ENCODE peak calls at places on chromosome 18, in eight cellular contexts. G, U, T, W, N, A, O and C are unnamed samples.
A peak's percentile ranks its signal among the peaks of the same experiment; 100 is the strongest.

GRCh38 chr18:32770181-32770650 is 2.6 kb downstream of the KLHL14 start:
- DNase-seq in G (no peak), U (no peak), T (peak; percentile 7), W (no peak), N (no peak), A (no peak), O (no peak), C (peak; percentile 46)

GRCh38 chr18:65527879-65528633 is 222.8 kb upstream of the CDH7 start:
- DNase-seq in G (no peak), U (no peak), T (no peak), W (no peak), N (no peak), A (no peak), O (no peak), C (no peak)

GRCh38 chr18:68925268-68925667 is 127.4 kb downstream of the CCDC102B start:
- DNase-seq in G (peak; percentile 12), U (no peak), T (peak; percentile 22), W (no peak), N (peak; percentile 35), A (peak; percentile 23), O (peak; percentile 6), C (peak; percentile 33)

GRCh38 chr18:45197526-45197970 is 417.7 kb upstream of the SLC14A2 start:
- DNase-seq in G (no peak), U (no peak), T (no peak), W (no peak), N (peak; percentile 2), A (peak; percentile 24), O (no peak), C (no peak)

GRCh38 chr18:22277758-22278157 is 108.4 kb downstream of the GATA6 start:
- DNase-seq in G (no peak), U (no peak), T (no peak), W (no peak), N (no peak), A (no peak), O (no peak), C (no peak)

GRCh38 chr18:65221115-65221514 is 529.7 kb upstream of the CDH7 start:
- DNase-seq in G (no peak), U (no peak), T (no peak), W (no peak), N (no peak), A (no peak), O (no peak), C (no peak)

GRCh38 chr18:68267583-68267982 is 447.3 kb downstream of the TMX3 start:
- DNase-seq in G (peak; percentile 79), U (no peak), T (no peak), W (no peak), N (peak; percentile 59), A (peak; percentile 70), O (no peak), C (no peak)

GRCh38 chr18:61600422-61600821 is 267.2 kb downstream of the CDH20 start:
- DNase-seq in G (no peak), U (no peak), T (no peak), W (no peak), N (no peak), A (no peak), O (no peak), C (no peak)

GRCh38 chr18:2515408-2515807 is 55.9 kb downstream of the METTL4 start:
- DNase-seq in G (peak; percentile 74), U (no peak), T (no peak), W (no peak), N (peak; percentile 85), A (peak; percentile 89), O (no peak), C (no peak)

GRCh38 chr18:33014060-33014796 is 241.4 kb upstream of the KLHL14 start:
- DNase-seq in G (no peak), U (no peak), T (peak; percentile 39), W (no peak), N (no peak), A (no peak), O (no peak), C (no peak)

GRCh38 chr18:10025756-10026290 is 112.0 kb downstream of the VAPA start:
- DNase-seq in G (no peak), U (no peak), T (no peak), W (no peak), N (no peak), A (no peak), O (no peak), C (no peak)

GRCh38 chr18:3186678-3187658 is 32.8 kb downstream of the MYOM1 start:
- DNase-seq in G (peak; percentile 27), U (peak; percentile 57), T (peak; percentile 33), W (no peak), N (no peak), A (no peak), O (no peak), C (no peak)

GRCh38 chr18:49130261-49130660 is 179.5 kb upstream of the SMAD7 start:
- DNase-seq in G (no peak), U (no peak), T (no peak), W (no peak), N (no peak), A (no peak), O (no peak), C (no peak)

GRCh38 chr18:44679912-44680270 is 797 bp upstream of the SETBP1 start:
- DNase-seq in G (peak; percentile 66), U (no peak), T (peak; percentile 77), W (no peak), N (peak; percentile 52), A (peak; percentile 81), O (no peak), C (peak; percentile 81)

GRCh38 chr18:69885381-69885780 is 62.3 kb downstream of the CD226 start:
- DNase-seq in G (no peak), U (no peak), T (no peak), W (no peak), N (no peak), A (no peak), O (no peak), C (no peak)

GRCh38 chr18:24913507-24914147 is 438.3 kb downstream of the ZNF521 start:
- DNase-seq in G (no peak), U (no peak), T (no peak), W (no peak), N (no peak), A (peak; percentile 72), O (no peak), C (no peak)

GRCh38 chr18:524496-524895 is 24.0 kb upstream of the COLEC12 start:
- DNase-seq in G (peak; percentile 63), U (no peak), T (peak; percentile 12), W (no peak), N (no peak), A (peak; percentile 81), O (no peak), C (no peak)

GRCh38 chr18:25739356-25739755 is 351.1 kb downstream of the SS18 start:
- DNase-seq in G (no peak), U (no peak), T (no peak), W (no peak), N (no peak), A (no peak), O (no peak), C (no peak)

GRCh38 chr18:21315741-21316187 is 73.7 kb downstream of the GREB1L start:
- DNase-seq in G (no peak), U (no peak), T (peak; percentile 30), W (no peak), N (no peak), A (no peak), O (no peak), C (peak; percentile 69)

DNA sequence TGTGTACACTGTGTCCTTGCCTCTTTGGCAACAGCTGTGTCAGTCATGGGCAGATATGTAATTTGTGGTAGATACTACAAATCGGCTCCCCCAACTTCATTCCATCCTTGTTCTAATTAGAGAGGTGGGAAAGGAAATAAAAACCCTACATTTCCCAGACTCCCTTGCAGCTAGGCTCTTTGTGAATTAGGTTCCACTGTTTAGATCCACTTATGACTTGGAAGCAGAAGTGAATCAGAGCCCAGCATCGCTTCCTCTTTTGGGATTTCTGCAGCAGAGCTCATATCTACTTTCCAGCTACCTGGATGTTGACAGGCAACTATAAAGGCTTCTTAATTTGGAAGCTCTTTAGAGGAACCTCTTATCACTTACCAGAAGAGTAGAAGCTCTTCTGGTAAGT is 34.1 kb upstream of the NARS1 start:
- DNase-seq in G (no peak), U (no peak), T (no peak), W (no peak), N (no peak), A (no peak), O (no peak), C (no peak)
- H3K9me3 ChIP-seq in G (no peaks in the 10 kb centered on the region), U (peaks cover 7% of the 10 kb centered on the region), T (peaks cover 9% of the 10 kb centered on the region), W (no peaks in the 10 kb centered on the region), N (peaks cover 5% of the 10 kb centered on the region), A (no peaks in the 10 kb centered on the region), O (peaks cover 11% of the 10 kb centered on the region), C (peaks cover 4% of the 10 kb centered on the region)

GRCh38 chr18:72601481-72601880 is 57.3 kb upstream of the CBLN2 start:
- DNase-seq in G (no peak), U (no peak), T (no peak), W (no peak), N (no peak), A (no peak), O (no peak), C (no peak)

GRCh38 chr18:72605350-72605749 is 61.2 kb upstream of the CBLN2 start:
- DNase-seq in G (no peak), U (no peak), T (no peak), W (no peak), N (no peak), A (no peak), O (no peak), C (no peak)

DNA sequence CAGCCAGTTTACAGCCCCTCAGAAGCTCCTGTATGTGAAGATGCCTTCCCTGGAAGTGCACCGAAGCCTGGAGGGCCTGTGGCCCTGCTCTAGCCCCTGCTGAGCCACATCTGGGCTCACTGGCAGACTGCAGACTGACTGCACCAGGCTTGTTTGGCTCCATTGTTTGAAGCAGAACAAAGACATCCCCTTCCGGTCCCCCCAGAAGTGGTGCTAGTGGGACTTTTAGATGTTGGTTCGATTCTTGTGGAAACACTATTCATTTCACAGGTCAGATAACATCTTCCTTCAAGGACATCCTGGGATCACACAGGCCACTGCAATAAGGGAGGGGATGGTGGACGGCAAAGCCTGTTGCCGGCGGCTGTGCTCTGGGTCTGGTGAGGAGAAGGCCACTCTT is 57.8 kb upstream of the CBLN2 start:
- DNase-seq in G (no peak), U (no peak), T (no peak), W (no peak), N (no peak), A (no peak), O (no peak), C (no peak)
- H2AFZ ChIP-seq in G (no peak overlapping the region), U (no peak overlapping the region), T (no peak overlapping the region), W (no peak overlapping the region), N (no peak overlapping the region), A (no peak overlapping the region), O (peak overlapping the region; percentile 23), C (no peak overlapping the region)

GRCh38 chr18:66724664-66725356 is 120.9 kb upstream of the CDH19 start:
- DNase-seq in G (no peak), U (no peak), T (peak; percentile 60), W (peak; percentile 76), N (peak; percentile 77), A (no peak), O (no peak), C (no peak)
- H3K27ac ChIP-seq in G (no peak overlapping the region), U (no peak overlapping the region), T (peak overlapping the region; percentile 48), W (no peak overlapping the region), N (no peak overlapping the region), A (no peak overlapping the region), O (no peak overlapping the region), C (no peak overlapping the region)

DNA sequence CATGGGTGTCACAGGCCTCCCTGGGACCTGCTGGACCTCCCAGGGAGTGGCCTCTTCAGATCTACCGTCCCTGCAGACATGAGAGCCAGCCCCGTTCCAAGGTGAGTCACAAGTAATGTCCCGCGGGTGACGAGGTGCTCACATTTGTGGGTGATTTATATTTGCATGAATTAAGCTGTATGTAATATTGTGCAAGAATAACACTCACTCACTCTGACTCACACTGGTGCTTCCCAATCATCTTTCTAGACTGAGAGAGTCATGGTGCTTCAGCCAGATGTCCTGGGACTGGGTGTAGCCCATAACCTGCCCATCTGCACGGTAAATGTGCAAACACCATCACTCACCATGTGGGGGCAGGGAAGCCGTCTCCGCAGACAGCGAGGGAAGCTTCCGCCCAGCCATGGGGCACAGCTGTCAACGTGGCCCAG is 347.5 kb upstream of the SALL3 start:
- DNase-seq in G (no peak), U (no peak), T (no peak), W (no peak), N (no peak), A (peak; percentile 14), O (no peak), C (peak; percentile 21)
- H3K9me3 ChIP-seq in G (peaks cover 9% of the 10 kb centered on the region), U (no peaks in the 10 kb centered on the region), T (no peaks in the 10 kb centered on the region), W (peaks cover 2% of the 10 kb centered on the region), N (peaks cover 50% of the 10 kb centered on the region), A (no peaks in the 10 kb centered on the region), O (no peaks in the 10 kb centered on the region), C (no peaks in the 10 kb centered on the region)